ENCODE peak calls at places on chromosomes 4 and X, in six cellular contexts. V is A549, C is thoracic aorta, U is heart left ventricle, J is astrocyte, G is ovary. H is an unnamed sample.

GRCh38 chrX:119638725-119639471 is 32.7 kb upstream of the NKRF start:
- DNase-seq in J (no peak), V (peak; percentile 3), G (no peak), C (no peak), U (no peak), H (no peak)

GRCh38 chr4:48103483-48104139 is 30.4 kb downstream of the TXK start:
- DNase-seq in J (no peak), U (no peak), V (no peak), C (no peak), G (no peak), H (peak; percentile 31)

GRCh38 chr4:176377705-176378302 is 58.0 kb downstream of the SPCS3 start:
- DNase-seq in C (no peak), J (peak; percentile 17), U (no peak), V (peak; percentile 47), G (no peak), H (peak; percentile 43)

GRCh38 chrX:18683027-18683426 is 11.1 kb upstream of the RS1 start:
- DNase-seq in C (no peak), V (no peak), G (no peak), J (no peak), U (no peak), H (no peak)

GRCh38 chrX:48003367-48003757 is 427 bp downstream of the ZNF182 start:
- DNase-seq in V (no peak), C (no peak), G (peak; percentile 28), U (no peak), J (no peak), H (no peak)

GRCh38 chr4:7701866-7702649 is 237.6 kb downstream of the AFAP1 start:
- DNase-seq in G (no peak), J (no peak), C (no peak), U (peak; percentile 56), V (no peak), H (no peak)

GRCh38 chr4:126939401-126939800 is 693.4 kb upstream of the INTU start:
- DNase-seq in C (no peak), U (no peak), J (peak; percentile 89), G (no peak), V (no peak), H (peak; percentile 78)

GRCh38 chrX:39157796-39158195 is 356.5 kb downstream of the MID1IP1 start:
- DNase-seq in J (peak; percentile 37), C (no peak), G (no peak), V (no peak), U (no peak), H (no peak)

GRCh38 chr4:165515201-165515600 is 136.4 kb downstream of the CPE start:
- DNase-seq in C (no peak), J (no peak), V (no peak), U (no peak), G (no peak), H (no peak)

GRCh38 chr4:76203541-76203940 is 10.1 kb downstream of the SCARB2 start:
- DNase-seq in U (no peak), J (no peak), V (no peak), C (no peak), G (no peak), H (no peak)

GRCh38 chr4:76197971-76198410 is 15.6 kb downstream of the SCARB2 start:
- DNase-seq in J (peak; percentile 84), G (peak; percentile 59), C (no peak), U (peak; percentile 83), V (no peak), H (no peak)

GRCh38 chr4:76198411-76199237 is 15.0 kb downstream of the SCARB2 start:
- DNase-seq in U (no peak), J (peak; percentile 93), C (no peak), V (peak; percentile 12), G (peak; percentile 67), H (peak; percentile 70)

GRCh38 chr4:76199664-76200211 is 13.9 kb downstream of the SCARB2 start:
- DNase-seq in U (no peak), G (no peak), V (no peak), J (peak; percentile 36), C (no peak), H (no peak)

DNA sequence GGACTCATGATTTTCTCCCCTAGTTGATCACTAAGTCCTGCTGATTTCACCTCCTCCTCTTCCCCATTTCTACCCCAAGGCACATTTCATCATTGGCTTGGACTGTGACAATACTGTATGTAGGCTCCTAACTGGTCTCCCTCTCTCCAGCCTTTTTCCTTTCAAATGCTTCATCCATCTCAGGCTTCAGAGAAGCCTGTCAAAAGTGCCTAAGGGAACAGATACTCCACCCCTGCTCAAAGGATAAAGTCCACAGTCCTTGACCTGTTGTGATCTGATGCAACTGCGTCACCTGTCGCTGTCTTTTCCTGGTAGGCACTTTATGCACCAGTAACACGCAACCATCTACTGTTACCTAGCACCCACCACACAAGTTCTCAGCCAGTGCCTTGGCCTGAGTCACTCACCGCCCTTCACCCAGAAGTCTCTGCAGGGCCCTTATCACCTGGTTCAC is 12.8 kb downstream of the SCARB2 start:
- DNase-seq in U (no peak), V (no peak), J (no peak), G (no peak), C (no peak), H (no peak)
- H3K4me1 ChIP-seq in U (peaks cover 65% of the 10 kb centered on the region), V (peaks cover 27% of the 10 kb centered on the region), J (peaks cover 38% of the 10 kb centered on the region), G (peaks cover 34% of the 10 kb centered on the region), C (peaks cover 41% of the 10 kb centered on the region), H (peaks cover 7% of the 10 kb centered on the region)

GRCh38 chrX:150693782-150694574 is 782 bp downstream of the MTMR1 start:
- DNase-seq in G (peak; percentile 53), V (peak; percentile 21), J (peak; percentile 68), U (peak; percentile 75), C (no peak), H (peak; percentile 92)

GRCh38 chrX:150697641-150698040 is 4.4 kb downstream of the MTMR1 start:
- DNase-seq in G (no peak), V (no peak), J (no peak), U (no peak), C (no peak), H (no peak)

GRCh38 chrX:150694738-150695410 is 1.7 kb downstream of the MTMR1 start:
- DNase-seq in V (no peak), G (no peak), J (no peak), C (no peak), U (no peak), H (no peak)

GRCh38 chrX:150696836-150697235 is 3.6 kb downstream of the MTMR1 start:
- DNase-seq in C (no peak), J (no peak), V (no peak), U (no peak), G (no peak), H (no peak)

GRCh38 chrX:150696264-150696789 is 3.1 kb downstream of the MTMR1 start:
- DNase-seq in V (no peak), C (no peak), U (no peak), J (no peak), G (no peak), H (no peak)
- H3K27ac ChIP-seq in V (no peak overlapping the region), C (peak overlapping the region; percentile 8), U (no peak overlapping the region), J (no peak overlapping the region), G (no peak overlapping the region), H (no peak overlapping the region)

GRCh38 chr4:11623726-11624037 is 195.0 kb upstream of the HS3ST1 start:
- DNase-seq in C (no peak), G (no peak), J (no peak), V (peak; percentile 55), U (no peak), H (peak; percentile 71)
- TF ChIP-seq CTCF in C (no peak), G (no peak), J (peak; percentile 7), V (peak; percentile 38), U (peak; percentile 51), H (peak; percentile 77)

DNA sequence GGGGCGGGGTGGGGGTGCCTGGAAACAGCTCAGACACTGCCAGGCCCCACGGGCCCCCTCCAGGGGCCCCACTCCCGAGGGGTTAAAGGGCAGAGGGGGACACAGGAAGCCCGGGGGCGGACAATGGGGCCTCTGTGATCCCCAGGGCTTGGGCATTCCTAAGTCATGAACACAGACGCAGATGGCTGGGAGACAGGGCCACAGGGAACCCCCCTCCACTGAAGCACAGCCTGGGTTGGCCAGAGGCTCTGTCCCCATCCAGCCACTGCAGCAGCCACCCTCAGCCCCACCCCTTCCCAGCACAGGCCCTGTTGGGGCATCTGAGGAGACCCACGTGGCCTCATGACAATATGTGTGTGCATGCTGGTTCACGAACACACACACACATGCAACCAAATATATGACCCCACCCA is 3.9 kb downstream of the L1CAM start:
- DNase-seq in G (no peak), U (peak; percentile 7), C (no peak), V (no peak), J (no peak), H (peak; percentile 28)
- H3K4me1 ChIP-seq in G (no peaks in the 10 kb centered on the region), U (no peaks in the 10 kb centered on the region), C (no peaks in the 10 kb centered on the region), V (peaks cover 21% of the 10 kb centered on the region), J (peaks cover 5% of the 10 kb centered on the region), H (no peaks in the 10 kb centered on the region)

H was measured in foreskin keratinocyte.